ENCODE peak calls at places on chromosomes 6 and 20, in ten cellular contexts. I is cardiac muscle cell; U is psoas muscle; A is lung; X is GM23248; O is heart right ventricle; Y is CD8-positive, alpha-beta T cell; S is right cardiac atrium; L is A673; Z is CD4-positive, alpha-beta memory T cell. Q is an unnamed sample. For H3K4me1, the result is how much of the 10 kb centered on the place peaks cover.

GRCh38 chr6:5179917-5180316 is 80.8 kb downstream of the LYRM4 start:
- DNase-seq in U (no peak), I (no peak), X (no peak), S (no peak), Y (no peak), Z (no peak), L (no peak), A (no peak), O (no peak), Q (no peak)

GRCh38 chr6:17871836-17872235 is 115.6 kb downstream of the KIF13A start:
- DNase-seq in Z (no peak), I (no peak), Y (no peak), A (no peak), L (no peak), X (peak), O (no peak), U (no peak), S (no peak), Q (no peak)

GRCh38 chr20:45963059-45964011 is 8.7 kb downstream of the ZNF335 start:
- DNase-seq in L (peak), X (peak), I (peak), U (no peak), A (no peak), Z (no peak), Y (no peak), O (no peak), S (peak), Q (no peak)

GRCh38 chr6:105894556-105894955 is 191.6 kb upstream of the PRDM1 start:
- DNase-seq in L (no peak), Z (no peak), U (no peak), I (no peak), A (no peak), S (no peak), Y (no peak), O (no peak), X (peak), Q (no peak)

GRCh38 chr6:128305976-128306375 is 214.4 kb downstream of the PTPRK start:
- DNase-seq in Y (no peak), L (no peak), S (no peak), Z (no peak), U (no peak), O (no peak), I (no peak), A (no peak), X (no peak), Q (no peak)

GRCh38 chr20:49167811-49168507 is 20.2 kb downstream of the STAU1 start:
- DNase-seq in Z (no peak), O (peak), L (no peak), S (no peak), Y (no peak), X (peak), I (no peak), A (no peak), U (no peak), Q (no peak)

GRCh38 chr6:55474386-55474785 is 104.6 kb downstream of the HMGCLL1 start:
- DNase-seq in Y (no peak), O (no peak), I (no peak), L (no peak), Z (no peak), X (peak), S (no peak), A (no peak), U (no peak), Q (no peak)

GRCh38 chr6:3822747-3823445 is 26.3 kb upstream of the FAM50B start:
- DNase-seq in A (no peak), S (no peak), U (no peak), L (no peak), Z (no peak), Y (no peak), O (no peak), I (no peak), X (peak), Q (no peak)

GRCh38 chr20:50251992-50252491 is 61.4 kb downstream of the CEBPB start:
- DNase-seq in S (no peak), X (peak), A (no peak), L (no peak), O (no peak), U (no peak), Y (no peak), Z (no peak), I (no peak), Q (no peak)

GRCh38 chr6:79614326-79615285 is 16.5 kb upstream of the SH3BGRL2 start:
- DNase-seq in U (no peak), L (no peak), S (no peak), O (no peak), Z (no peak), A (no peak), I (peak), X (no peak), Y (no peak), Q (no peak)

GRCh38 chr6:15290962-15291704 is 45.3 kb downstream of the JARID2 start:
- DNase-seq in X (no peak), Z (no peak), I (no peak), L (no peak), Y (no peak), S (no peak), U (no peak), A (no peak), O (no peak), Q (no peak)

GRCh38 chr6:36227379-36228344 is 31.1 kb downstream of the BRPF3 start:
- DNase-seq in Z (no peak), Y (no peak), U (no peak), X (no peak), I (no peak), L (no peak), S (no peak), A (no peak), O (no peak), Q (no peak)

GRCh38 chr6:91088976-91089375 is 502.1 kb upstream of the MAP3K7 start:
- DNase-seq in A (no peak), Z (no peak), O (no peak), Y (no peak), X (no peak), S (no peak), L (no peak), I (no peak), U (no peak), Q (no peak)

GRCh38 chr6:91482498-91482897 is 895.6 kb upstream of the MAP3K7 start:
- DNase-seq in A (no peak), Y (no peak), O (no peak), S (no peak), L (peak), Z (no peak), X (no peak), U (no peak), I (no peak), Q (no peak)

GRCh38 chr6:100462990-100463684 is 1.6 kb downstream of the SIM1 start:
- DNase-seq in S (no peak), U (no peak), Z (no peak), X (no peak), I (no peak), L (no peak), A (no peak), Y (no peak), O (no peak), Q (no peak)

GRCh38 chr20:840858-841567 is 7.5 kb downstream of the FAM110A start:
- DNase-seq in U (no peak), L (no peak), A (peak), X (peak), Z (no peak), O (no peak), Y (no peak), I (no peak), S (peak), Q (no peak)

GRCh38 chr6:26300828-26301227 is 64.2 kb upstream of the BTN3A2 start:
- DNase-seq in Y (no peak), S (no peak), O (no peak), Z (no peak), U (no peak), A (no peak), L (no peak), X (no peak), I (no peak), Q (no peak)

GRCh38 chr20:62933966-62934365 is 4.0 kb upstream of the GID8 start:
- DNase-seq in S (no peak), Z (no peak), A (no peak), L (no peak), X (no peak), Y (no peak), O (no peak), I (no peak), U (no peak), Q (no peak)

GRCh38 chr20:62928246-62928939 is 2.1 kb upstream of the DIDO1 start:
- DNase-seq in X (peak), I (no peak), O (no peak), Y (no peak), U (no peak), A (no peak), L (no peak), S (no peak), Z (no peak), Q (no peak)

GRCh38 chr20:62929051-62929538 is 2.8 kb upstream of the DIDO1 start:
- DNase-seq in Y (no peak), A (peak), O (peak), I (peak), L (peak), S (peak), X (peak), Z (peak), U (peak), Q (no peak)

GRCh38 chr20:62935204-62935967 is 2.6 kb upstream of the GID8 start:
- DNase-seq in S (no peak), L (no peak), Z (no peak), Y (no peak), U (no peak), A (no peak), X (no peak), O (no peak), I (no peak), Q (no peak)

GRCh38 chr20:62931464-62931863 is 5.2 kb upstream of the DIDO1 start:
- DNase-seq in S (no peak), A (no peak), L (no peak), X (no peak), I (no peak), Z (no peak), U (no peak), O (no peak), Y (no peak), Q (no peak)
- H3K4me1 ChIP-seq in S (under half), A (under half), L (under half), X (under half), I (under half), Z (half or more), U (half or more), O (half or more), Y (half or more), Q (under half)

DNA sequence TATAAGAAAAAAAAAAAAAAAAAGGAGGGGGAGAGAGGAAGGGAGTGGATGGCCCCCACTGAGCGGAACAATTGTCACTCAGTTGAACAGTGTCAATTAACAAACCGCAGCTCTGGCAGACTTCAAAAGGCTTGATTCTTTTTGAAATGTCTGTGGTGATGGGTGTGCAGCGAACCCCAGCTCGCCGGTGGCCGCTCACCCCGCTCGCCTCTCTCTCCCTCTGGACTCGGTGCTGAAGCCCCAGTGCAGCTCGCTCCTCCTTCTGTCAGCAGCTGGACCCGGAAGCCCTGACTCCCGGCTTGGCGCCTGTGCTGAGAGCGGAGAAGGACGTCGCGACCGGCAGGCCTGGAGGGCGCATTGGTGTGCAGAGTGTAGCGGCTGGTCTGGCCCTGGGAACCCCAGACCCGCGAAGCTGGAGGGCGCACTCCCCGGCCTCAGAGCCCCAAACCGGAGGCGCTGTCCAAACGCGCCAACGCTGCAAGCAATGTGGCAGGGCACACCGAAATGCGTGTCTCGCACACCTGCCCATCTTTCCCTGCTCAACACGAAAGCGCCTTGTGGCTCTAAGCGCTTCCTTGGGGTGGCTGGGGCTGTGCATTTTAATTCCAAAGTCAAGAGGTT is 3.4 kb downstream of the LINC00237 start:
- DNase-seq in U (peak), X (peak), Y (no peak), Z (peak), L (peak), O (no peak), A (peak), S (peak), I (peak), Q (no peak)
- H3K4me3 ChIP-seq in U (peak), X (peak), Y (peak), Z (no peak), L (peak), O (peak), A (no peak), S (peak), I (peak), Q (peak)

DNA sequence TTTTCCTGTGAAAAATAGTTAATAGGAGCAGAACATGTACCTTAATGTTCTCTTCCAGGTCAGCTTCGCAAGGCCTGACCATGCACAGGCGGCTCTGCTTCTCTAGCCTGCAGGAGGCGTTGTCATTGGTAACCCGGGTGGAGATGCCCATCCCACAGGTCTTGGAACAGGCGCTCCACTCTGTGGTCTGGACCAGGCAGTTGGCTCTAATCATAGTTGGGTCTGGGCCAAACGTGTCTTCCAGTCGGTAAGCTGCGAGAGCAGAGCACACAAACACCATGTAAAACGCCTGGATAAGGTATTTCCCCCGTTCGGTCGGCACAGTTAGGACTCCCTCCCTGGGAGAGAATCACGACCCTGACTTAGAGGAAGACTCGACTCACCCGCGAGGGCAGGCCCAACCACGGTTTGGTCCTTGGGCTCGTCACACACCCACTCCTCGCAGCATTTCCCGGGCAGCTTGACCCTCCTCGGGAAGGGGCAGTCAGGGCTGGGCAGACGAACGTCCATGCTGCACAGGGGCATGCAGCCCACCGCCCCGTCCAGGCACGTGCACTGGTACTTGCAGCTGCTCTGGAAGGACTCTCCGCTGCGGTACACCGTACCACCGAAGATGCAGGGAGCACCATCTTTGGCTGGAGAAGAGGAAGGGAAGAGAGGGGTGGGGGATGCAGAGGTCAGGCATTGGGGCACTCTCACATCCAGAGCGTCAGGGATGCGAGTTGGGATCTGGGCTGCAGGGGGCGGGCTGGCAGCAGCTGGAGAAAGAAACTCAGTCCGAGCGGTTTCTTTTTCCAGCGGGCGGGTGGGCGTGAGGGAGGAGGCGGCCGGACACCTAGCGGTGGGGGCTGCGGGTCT is 1.0 kb downstream of the CCN2 start:
- DNase-seq in A (peak), U (peak), I (peak), X (peak), O (peak), Z (no peak), L (peak), S (peak), Y (no peak), Q (peak)
- H3K4me1 ChIP-seq in A (under half), U (under half), I (under half), X (under half), O (under half), Z (under half), L (under half), S (under half), Y (under half), Q (under half)

DNA sequence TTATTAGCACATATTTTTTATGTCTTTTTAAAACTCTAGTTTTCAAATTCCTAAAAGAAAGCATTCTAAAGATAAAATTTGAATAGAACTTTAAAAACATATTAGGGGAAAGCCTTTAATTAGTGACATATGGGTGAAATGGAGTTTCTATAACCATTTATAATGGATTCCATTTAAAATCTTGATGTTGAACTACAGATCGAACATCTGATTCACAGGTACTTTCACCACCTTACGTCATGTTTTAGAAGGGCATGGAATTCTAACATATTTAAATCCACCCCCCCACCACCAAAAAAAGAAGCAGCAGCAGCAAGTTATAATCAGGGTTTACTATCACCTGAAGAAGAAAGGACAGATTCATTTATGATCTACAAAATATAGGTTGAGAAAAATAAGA is 298.4 kb downstream of the SMOC2 start:
- DNase-seq in L (no peak), I (no peak), S (no peak), U (no peak), X (no peak), A (no peak), Z (no peak), O (no peak), Y (no peak), Q (no peak)
- H3K4me3 ChIP-seq in L (no peak), I (no peak), S (no peak), U (no peak), X (no peak), A (no peak), Z (no peak), O (no peak), Y (no peak), Q (no peak)

DNA sequence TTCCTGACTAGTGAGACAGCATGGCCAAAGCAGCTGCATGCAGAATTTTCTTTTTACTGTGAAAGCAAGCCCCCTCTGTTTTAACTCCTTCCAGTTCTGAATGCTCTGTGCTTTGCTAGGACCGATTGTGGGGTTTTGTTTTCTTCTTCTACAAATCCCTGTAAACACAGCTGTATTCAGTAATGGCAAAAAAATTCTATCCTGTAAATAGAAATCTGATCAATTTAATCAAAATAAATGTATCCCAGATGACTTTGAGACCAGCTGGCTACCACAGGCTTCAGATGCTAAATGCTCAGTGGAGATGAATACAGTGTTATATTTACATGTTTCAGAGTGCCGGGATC is 149.4 kb downstream of the PRL start:
- DNase-seq in I (no peak), L (no peak), S (no peak), A (no peak), O (no peak), Y (no peak), X (no peak), U (no peak), Z (no peak), Q (no peak)
- H3K4me1 ChIP-seq in I (under half), L (under half), S (under half), A (under half), O (under half), Y (under half), X (under half), U (under half), Z (under half), Q (half or more)

Q was measured in right atrium auricular region.